ENCODE peak calls at places on chromosome 16, in six cellular contexts. T, N, E, U, L and M are unnamed samples.

GRCh38 chr16:89971495-89972243 is 23.1 kb downstream of the DEF8 start:
- DNase-seq in N (no peak), L (no peak), U (no peak), T (no peak), E (peak), M (no peak)

GRCh38 chr16:26396511-26397235 is 670.1 kb upstream of the C16orf82 start:
- DNase-seq in N (no peak), T (peak), E (no peak), L (no peak), U (no peak), M (no peak)

GRCh38 chr16:2710021-2710710 is 9.9 kb downstream of the PRSS27 start:
- DNase-seq in E (no peak), N (no peak), U (no peak), L (no peak), T (no peak), M (no peak)

GRCh38 chr16:84502581-84502980 is 1.9 kb downstream of the MEAK7 start:
- DNase-seq in E (no peak), T (no peak), N (no peak), L (peak), U (no peak), M (no peak)

GRCh38 chr16:88685156-88686061 is 898 bp downstream of the SNAI3 start:
- DNase-seq in L (no peak), N (no peak), E (no peak), T (peak), U (no peak), M (no peak)

GRCh38 chr16:68436581-68436980 is 11.7 kb downstream of the SMPD3 start:
- DNase-seq in T (peak), N (no peak), U (no peak), E (no peak), L (no peak), M (no peak)

GRCh38 chr16:64196444-64196843 is 925.4 kb downstream of the CDH11 start:
- DNase-seq in U (no peak), E (no peak), T (no peak), L (no peak), N (no peak), M (no peak)

GRCh38 chr16:47888142-47888541 is 267.7 kb downstream of the ABCC12 start:
- DNase-seq in T (peak), E (peak), L (no peak), U (no peak), N (no peak), M (no peak)

GRCh38 chr16:31334934-31335333 is 20.0 kb upstream of the ITGAX start:
- DNase-seq in U (no peak), T (no peak), N (no peak), E (no peak), L (no peak), M (no peak)

GRCh38 chr16:66131895-66132294 is 234.6 kb upstream of the CDH5 start:
- DNase-seq in L (no peak), N (no peak), E (no peak), T (no peak), U (no peak), M (no peak)
- H3K27ac ChIP-seq in L (no peak), N (no peak), E (no peak), T (no peak), U (no peak), M (no peak)

GRCh38 chr16:75107505-75107904 is 9.1 kb downstream of the LDHD start:
- DNase-seq in U (no peak), T (no peak), L (no peak), N (no peak), E (no peak), M (no peak)

GRCh38 chr16:75104836-75105235 is 11.7 kb downstream of the LDHD start:
- DNase-seq in E (no peak), N (no peak), L (no peak), U (no peak), T (no peak), M (no peak)

GRCh38 chr16:75105306-75106061 is 11.1 kb downstream of the LDHD start:
- DNase-seq in E (no peak), T (no peak), N (peak), L (peak), U (no peak), M (peak)

GRCh38 chr16:75108792-75109731 is 7.5 kb downstream of the LDHD start:
- DNase-seq in T (no peak), E (peak), N (peak), U (peak), L (peak), M (peak)

GRCh38 chr16:75106351-75107274 is 10.0 kb downstream of the LDHD start:
- DNase-seq in U (no peak), L (no peak), E (no peak), T (no peak), N (no peak), M (no peak)
- H3K27ac ChIP-seq in U (peak), L (peak), E (peak), T (no peak), N (peak), M (no peak)

GRCh38 chr16:48961546-48961945 is 320.1 kb downstream of the CBLN1 start:
- DNase-seq in N (no peak), U (no peak), L (no peak), T (no peak), E (no peak), M (no peak)
- H3K27ac ChIP-seq in N (no peak), U (no peak), L (no peak), T (no peak), E (no peak), M (no peak)

DNA sequence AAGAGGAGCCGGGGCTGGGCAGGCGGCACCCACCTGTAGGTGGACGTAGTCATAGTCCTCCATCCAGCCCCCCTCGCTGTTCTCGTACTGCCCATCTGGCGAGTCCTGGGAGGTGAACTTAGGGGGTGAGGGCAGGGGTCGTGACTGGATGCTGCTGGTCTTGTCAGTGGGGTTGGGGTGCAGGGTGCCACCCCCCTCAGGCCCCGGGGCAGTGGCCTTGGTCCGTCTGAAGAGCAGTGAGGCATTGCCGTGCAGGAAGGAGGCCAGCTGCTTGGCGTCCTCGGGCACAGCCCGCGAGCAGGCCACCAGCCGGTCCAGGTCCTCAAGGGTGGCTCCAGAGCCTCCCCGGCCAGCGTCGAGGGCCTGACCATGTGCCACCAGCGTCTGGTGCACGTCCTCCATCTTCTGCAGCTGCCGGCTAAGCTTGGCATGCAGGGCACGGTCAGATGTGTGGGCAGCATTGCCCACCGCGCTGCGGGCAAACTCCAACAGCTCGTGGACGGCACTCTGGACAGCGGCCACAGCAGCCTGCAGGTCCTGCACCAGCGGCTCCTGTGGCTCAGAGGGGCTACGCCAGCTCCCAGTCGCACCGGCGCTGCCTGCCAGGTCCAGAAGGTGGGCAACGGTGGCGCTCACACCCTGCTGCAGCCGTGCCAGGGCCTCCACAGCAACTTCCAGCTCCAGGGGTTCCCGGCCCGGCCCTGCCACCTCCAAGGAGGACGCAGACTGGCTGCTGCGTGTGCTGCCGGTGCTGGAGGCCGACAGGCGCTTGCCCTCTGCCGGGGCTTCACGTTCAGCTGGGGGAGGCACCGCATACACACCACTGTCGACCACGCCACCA is 16.3 kb downstream of the CTRB1 start:
- DNase-seq in E (no peak), L (peak), N (no peak), U (no peak), T (no peak), M (peak)
- H3K27ac ChIP-seq in E (peak), L (peak), N (peak), U (peak), T (no peak), M (no peak)

GRCh38 chr16:49972280-49972679 is 52.7 kb upstream of the CNEP1R1 start:
- DNase-seq in E (no peak), L (no peak), U (no peak), N (no peak), T (no peak), M (no peak)

GRCh38 chr16:49969356-49970030 is 55.5 kb upstream of the CNEP1R1 start:
- DNase-seq in U (no peak), T (peak), N (peak), L (no peak), E (peak), M (no peak)

GRCh38 chr16:49967012-49967559 is 57.9 kb upstream of the CNEP1R1 start:
- DNase-seq in E (no peak), L (peak), U (no peak), N (peak), T (no peak), M (no peak)

DNA sequence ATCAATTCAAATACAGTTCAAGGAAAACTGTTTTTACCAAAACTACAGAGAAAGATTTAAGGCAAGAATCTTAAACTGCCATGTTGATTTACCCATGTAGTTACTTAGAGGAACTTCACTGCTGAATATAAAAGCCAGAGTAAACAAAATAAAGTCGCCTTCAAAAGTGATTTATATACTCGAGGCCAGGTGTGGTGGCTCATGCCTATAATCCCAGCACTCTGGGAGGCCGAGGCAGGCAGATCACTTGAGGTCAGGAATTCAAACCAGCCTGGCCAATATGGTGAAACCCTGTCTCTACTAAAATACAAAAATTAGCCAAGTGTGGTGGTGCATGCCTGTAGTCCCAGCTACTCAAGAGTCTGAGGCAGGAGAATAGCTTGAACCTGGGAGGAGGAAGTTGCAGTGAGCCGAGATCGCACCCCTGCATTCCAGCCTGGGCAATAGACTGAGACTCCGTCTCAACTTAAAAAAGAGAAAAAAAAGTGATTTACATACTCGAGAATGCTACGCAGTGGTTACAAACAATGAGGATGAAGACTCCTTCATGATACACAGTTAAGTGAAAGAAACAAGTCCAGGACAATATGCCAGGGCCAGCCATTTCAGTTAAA is 54.1 kb upstream of the CNEP1R1 start:
- DNase-seq in E (no peak), N (no peak), L (no peak), T (no peak), U (no peak), M (no peak)
- H3K27ac ChIP-seq in E (no peak), N (no peak), L (no peak), T (no peak), U (no peak), M (no peak)

DNA sequence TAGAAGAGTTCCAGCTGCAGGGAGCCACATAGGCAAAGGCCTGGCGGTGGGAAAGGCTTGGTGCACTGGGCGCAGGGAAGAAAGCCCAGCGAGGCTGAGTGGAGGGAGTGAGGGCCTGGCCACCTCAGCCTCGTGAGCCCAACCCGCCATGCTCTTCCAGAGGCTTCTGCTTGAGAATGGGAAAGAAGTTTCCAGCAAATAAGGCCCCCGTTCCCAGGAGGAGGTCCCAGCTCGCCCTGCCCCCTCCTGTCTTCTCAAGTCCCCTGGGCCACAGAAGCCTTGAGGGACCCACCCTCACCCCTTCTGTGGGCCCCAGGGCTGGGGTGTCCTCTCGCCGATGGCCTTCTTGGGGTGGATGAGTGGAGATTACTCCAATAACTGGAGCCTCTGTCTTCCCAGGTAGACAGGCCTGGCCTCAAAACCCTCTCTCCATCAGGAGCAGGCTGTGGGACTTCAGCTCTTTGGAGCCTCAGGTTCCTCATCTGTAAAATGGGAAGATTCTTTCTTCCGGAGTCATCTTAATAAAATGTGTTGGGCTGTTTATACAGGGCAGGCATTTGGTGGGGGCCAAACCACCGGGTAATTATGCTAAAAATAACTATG is 933 bp upstream of the SNN start:
- DNase-seq in L (no peak), N (no peak), U (no peak), T (peak), E (no peak), M (no peak)
- H3K27ac ChIP-seq in L (peak), N (peak), U (peak), T (no peak), E (no peak), M (no peak)

DNA sequence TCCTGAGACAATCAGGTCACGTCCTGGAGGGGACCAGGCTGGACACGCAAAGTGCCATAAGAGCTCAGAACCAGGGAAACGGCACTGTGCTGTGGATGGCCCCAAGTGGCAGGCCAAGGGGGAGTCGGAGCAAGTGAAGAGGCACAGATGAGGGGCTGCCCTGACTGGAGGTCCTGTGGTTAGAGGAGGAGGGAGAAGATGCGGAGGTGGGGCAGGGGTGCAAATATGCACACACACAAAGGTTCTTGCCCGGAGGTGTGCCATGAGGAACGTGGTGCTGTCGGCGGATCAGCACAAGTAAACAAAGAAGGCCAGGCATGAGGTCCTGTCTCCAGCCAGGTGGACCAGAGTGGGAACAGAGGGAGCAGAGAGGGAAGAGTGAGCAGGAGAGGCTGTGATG is 23.5 kb downstream of the VAC14 start:
- DNase-seq in E (no peak), N (no peak), U (no peak), L (no peak), T (no peak), M (no peak)
- H3K27ac ChIP-seq in E (no peak), N (no peak), U (no peak), L (no peak), T (no peak), M (no peak)